ENCODE peak calls at places on chromosomes 12 and 14, in four cellular contexts. H is SK-N-SH, N is A549, P is GM23248. G is an unnamed sample.

GRCh38 chr12:50197297-50197727 is 30.1 kb upstream of the CERS5 start:
- DNase-seq in P (peak), N (no peak), H (no peak), G (no peak)

GRCh38 chr14:91867316-91867988 is at the start of gene TC2N:
- DNase-seq in P (no peak), N (no peak), H (no peak), G (no peak)

GRCh38 chr12:94622475-94622874 is 27.9 kb downstream of the TMCC3 start:
- DNase-seq in P (no peak), N (no peak), H (peak), G (no peak)

GRCh38 chr12:49882248-49882850 is 21.4 kb downstream of the FAIM2 start:
- DNase-seq in N (no peak), H (peak), P (no peak), G (no peak)

GRCh38 chr12:41013921-41014642 is 174.0 kb upstream of the PDZRN4 start:
- DNase-seq in N (no peak), P (peak), H (no peak), G (no peak)

GRCh38 chr14:105375635-105376057 is 22.7 kb upstream of the TEX22 start:
- DNase-seq in P (peak), N (no peak), H (no peak), G (no peak)

GRCh38 chr14:49512147-49512551 is 74.0 kb downstream of the RPS29 start:
- DNase-seq in H (no peak), N (no peak), P (peak), G (peak)

GRCh38 chr12:96503971-96504370 is 14.6 kb downstream of the CFAP54 start:
- DNase-seq in N (no peak), H (no peak), P (no peak), G (no peak)

GRCh38 chr14:104425763-104426691 is 153.5 kb upstream of the C14orf180 start:
- DNase-seq in H (no peak), N (no peak), P (no peak), G (no peak)

GRCh38 chr12:106358410-106359241 is 1.1 kb downstream of the POLR3B start:
- DNase-seq in H (peak), N (peak), P (peak), G (no peak)

GRCh38 chr12:32252199-32253073 is 145.8 kb downstream of the BICD1 start:
- DNase-seq in N (no peak), H (no peak), P (no peak), G (no peak)

GRCh38 chr12:54214553-54215374 is 26.0 kb upstream of the SMUG1 start:
- DNase-seq in P (peak), H (peak), N (peak), G (peak)

GRCh38 chr12:67077617-67078016 is 191.5 kb upstream of the CAND1 start:
- DNase-seq in P (peak), N (no peak), H (no peak), G (no peak)

GRCh38 chr12:55972045-55972843 is 1.6 kb upstream of the RAB5B start:
- DNase-seq in H (no peak), P (peak), N (no peak), G (no peak)

GRCh38 chr14:52446355-52446754 is 106.0 kb downstream of the TXNDC16 start:
- DNase-seq in P (no peak), H (no peak), N (no peak), G (no peak)

GRCh38 chr14:79809849-79810612 is 401.3 kb downstream of the DIO2 start:
- DNase-seq in H (no peak), N (peak), P (peak), G (no peak)

GRCh38 chr12:91866566-91866965 is 279.1 kb downstream of the BTG1 start:
- DNase-seq in H (no peak), N (no peak), P (no peak), G (no peak)

GRCh38 chr12:91383106-91383505 is 200.5 kb upstream of the DCN start:
- DNase-seq in H (no peak), P (peak), N (no peak), G (no peak)

GRCh38 chr14:69527635-69528034 is 43.1 kb downstream of the PLEKHD1 start:
- DNase-seq in P (no peak), N (no peak), H (no peak), G (no peak)

GRCh38 chr12:112466011-112466422 is 47.3 kb downstream of the PTPN11 start:
- DNase-seq in P (no peak), N (no peak), H (no peak), G (no peak)

GRCh38 chr14:51304956-51305355 is 64.9 kb downstream of the TMX1 start:
- DNase-seq in N (peak), H (no peak), P (peak), G (no peak)

GRCh38 chr12:39390752-39391151 is 52.2 kb downstream of the KIF21A start:
- DNase-seq in P (no peak), H (no peak), N (no peak), G (no peak)

GRCh38 chr12:15152864-15153263 is 68.4 kb downstream of the RERG start:
- DNase-seq in H (no peak), N (no peak), P (peak), G (no peak)

GRCh38 chr12:47904647-47905312 is at the start of gene VDR:
- DNase-seq in N (peak), P (peak), H (peak), G (no peak)

DNA sequence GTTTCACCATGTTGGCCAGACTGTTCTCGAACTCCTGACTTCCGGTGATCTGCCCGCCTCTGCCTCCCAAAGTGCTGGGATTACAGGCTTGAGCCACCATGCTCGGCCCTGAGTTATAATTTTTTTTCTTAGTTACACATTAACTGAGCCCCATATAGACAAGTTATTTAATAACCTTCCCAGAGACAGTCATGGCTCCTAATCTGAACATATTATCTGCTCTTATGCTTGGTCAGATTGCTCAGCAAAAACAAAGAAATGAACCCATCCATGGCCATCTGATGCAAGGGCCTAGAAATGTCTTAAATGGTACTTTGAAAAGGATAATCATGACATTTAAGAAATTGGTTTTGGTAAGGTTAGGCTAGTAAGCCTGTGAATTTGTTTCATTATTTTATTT is 13.0 kb downstream of the SAMD15 start:
- DNase-seq in N (no peak), H (no peak), P (no peak), G (no peak)
- H3K27ac ChIP-seq in N (peak), H (no peak), P (no peak), G (no peak)

GRCh38 chr12:16594796-16595195 is 11.2 kb downstream of the LMO3 start:
- DNase-seq in N (no peak), H (no peak), P (no peak), G (no peak)
- H3K27ac ChIP-seq in N (no peak), H (no peak), P (no peak), G (no peak)

GRCh38 chr12:52975204-52975603 is 26.3 kb downstream of the KRT18 start:
- DNase-seq in N (no peak), H (no peak), P (peak), G (no peak)

GRCh38 chr12:52975820-52976573 is 27.1 kb downstream of the KRT18 start:
- DNase-seq in P (peak), N (no peak), H (no peak), G (no peak)

GRCh38 chr12:52977195-52977594 is 28.3 kb downstream of the KRT18 start:
- DNase-seq in P (peak), N (no peak), H (no peak), G (no peak)

GRCh38 chr12:52980096-52980694 is 26.1 kb upstream of the EIF4B start:
- DNase-seq in H (no peak), N (no peak), P (no peak), G (no peak)

GRCh38 chr12:52976574-52977071 is 27.7 kb downstream of the KRT18 start:
- DNase-seq in H (no peak), P (peak), N (no peak), G (no peak)
- H3K27ac ChIP-seq in H (no peak), P (no peak), N (peak), G (no peak)

DNA sequence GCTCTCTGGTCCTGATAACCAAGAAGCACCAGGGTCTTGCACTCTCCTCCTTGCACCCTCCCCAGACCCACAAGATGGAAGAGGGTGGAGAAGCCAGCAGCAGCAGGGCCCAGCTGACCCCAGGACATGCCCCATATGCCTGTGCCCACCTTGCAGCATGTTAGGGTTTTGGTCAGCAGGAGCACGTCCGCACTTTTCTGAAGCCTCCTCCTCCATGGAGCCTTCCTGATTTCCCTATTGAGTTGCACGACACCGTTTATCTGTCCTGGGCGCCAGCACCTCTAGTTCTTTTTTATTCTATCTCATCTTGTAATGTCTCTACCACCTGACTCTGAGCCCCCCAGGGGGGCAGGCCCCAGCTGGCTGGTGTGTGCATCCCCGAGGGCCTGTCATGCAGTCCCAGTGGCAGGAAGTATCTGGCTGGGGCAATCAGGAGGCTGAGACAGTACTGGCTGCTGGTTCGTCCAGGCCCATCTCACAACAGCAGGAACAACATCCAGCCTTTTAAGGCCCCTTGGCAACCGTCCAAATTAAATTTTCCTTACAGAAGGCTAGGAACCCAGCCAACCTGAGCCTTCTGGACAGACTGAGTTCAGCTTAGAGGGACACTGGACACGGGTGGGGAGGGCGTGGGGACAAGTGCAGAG is 39.6 kb downstream of the CCDC85C start:
- DNase-seq in H (peak), N (no peak), P (peak), G (no peak)
- H3K27ac ChIP-seq in H (peak), N (peak), P (no peak), G (peak)

G was measured in caudate nucleus.